ENCODE peak calls at places on chromosomes 11 and 22, in seven cellular contexts. W is A549, O is cardiac muscle cell, A is EH, N is fibroblast of lung, V is C1 segment of cervical spinal cord, S is upper lobe of left lung. H is an unnamed sample.
A peak's percentile ranks its signal among the peaks of the same experiment; 100 is the strongest.

GRCh38 chr11:64304032-64304315 is 1.4 kb upstream of the ESRRA start:
- DNase-seq in W (no peak), O (no peak), A (no peak), N (no peak), V (no peak), S (no peak), H (no peak)

GRCh38 chr11:33445761-33446161 is 188.6 kb downstream of the HIPK3 start:
- DNase-seq in W (no peak), O (no peak), A (peak; percentile 90), N (peak; percentile 83), V (no peak), S (no peak), H (peak; percentile 63)

GRCh38 chr22:37566903-37567798 is 6.9 kb downstream of the CDC42EP1 start:
- DNase-seq in W (peak; percentile 63), O (peak; percentile 85), A (peak; percentile 56), N (peak; percentile 63), V (peak; percentile 58), S (peak; percentile 94), H (peak; percentile 93)

GRCh38 chr22:37971475-37972434 is 12.6 kb downstream of the SOX10 start:
- DNase-seq in W (no peak), O (no peak), A (no peak), N (no peak), V (no peak), S (no peak), H (no peak)

GRCh38 chr11:13721760-13722159 is 53.3 kb downstream of the FAR1 start:
- DNase-seq in W (no peak), O (no peak), A (peak; percentile 47), N (peak; percentile 29), V (no peak), S (no peak), H (no peak)

GRCh38 chr22:19059481-19060278 is 62.5 kb downstream of the DGCR2 start:
- DNase-seq in W (no peak), O (no peak), A (no peak), N (no peak), V (no peak), S (no peak), H (no peak)

GRCh38 chr11:90330632-90331031 is 107.8 kb upstream of the CHORDC1 start:
- DNase-seq in W (no peak), O (no peak), A (no peak), N (no peak), V (no peak), S (no peak), H (no peak)

GRCh38 chr11:15170698-15171097 is 56.0 kb downstream of the INSC start:
- DNase-seq in W (no peak), O (no peak), A (no peak), N (no peak), V (no peak), S (no peak), H (no peak)

GRCh38 chr22:20155330-20156041 is 4.6 kb upstream of the CCDC188 start:
- DNase-seq in W (no peak), O (no peak), A (peak; percentile 78), N (peak; percentile 73), V (peak; percentile 6), S (peak; percentile 88), H (no peak)

GRCh38 chr22:19596680-19597398 is 72.6 kb upstream of the CLDN5 start:
- DNase-seq in W (no peak), O (no peak), A (no peak), N (no peak), V (no peak), S (peak; percentile 65), H (no peak)

GRCh38 chr22:37195921-37196320 is 7.9 kb upstream of the C1QTNF6 start:
- DNase-seq in W (no peak), O (no peak), A (peak; percentile 53), N (peak; percentile 55), V (no peak), S (no peak), H (peak; percentile 79)

GRCh38 chr22:22893077-22893805 is 5.6 kb downstream of the IGLL5 start:
- DNase-seq in W (no peak), O (no peak), A (no peak), N (no peak), V (no peak), S (peak; percentile 41), H (no peak)

GRCh38 chr11:129102756-129103155 is 89.4 kb downstream of the ARHGAP32 start:
- DNase-seq in W (no peak), O (no peak), A (no peak), N (no peak), V (no peak), S (no peak), H (no peak)

GRCh38 chr22:30822216-30823014 is 127.7 kb downstream of the OSBP2 start:
- DNase-seq in W (no peak), O (peak; percentile 4), A (no peak), N (peak; percentile 15), V (no peak), S (peak; percentile 85), H (no peak)

GRCh38 chr11:100876826-100877545 is 189.9 kb downstream of the ARHGAP42 start:
- DNase-seq in W (no peak), O (no peak), A (peak; percentile 97), N (peak; percentile 98), V (no peak), S (no peak), H (peak; percentile 73)

GRCh38 chr11:45857834-45858492 is 10.7 kb downstream of the CRY2 start:
- DNase-seq in W (no peak), O (peak; percentile 61), A (peak; percentile 93), N (peak; percentile 95), V (peak; percentile 59), S (no peak), H (peak; percentile 78)

H was measured in PC-9.